ENCODE peak calls at places on chromosomes 12 and 14, in eight cellular contexts. X is H4, S is putamen, E is iris pigment epithelial cell, I is NCI-H1436, H is posterior cingulate gyrus, D is WTC11, Z is A172. M is an unnamed sample.

GRCh38 chr14:100076133-100076532 is 10.9 kb downstream of the EVL start:
- DNase-seq in X (no peak), S (peak; percentile 15), E (peak; percentile 50), I (no peak), H (no peak), D (peak; percentile 60), Z (peak; percentile 10), M (peak; percentile 45)

GRCh38 chr12:57718641-57719528 is 19.7 kb downstream of the AGAP2 start:
- DNase-seq in X (no peak), S (no peak), E (no peak), I (no peak), H (no peak), D (no peak), Z (no peak), M (no peak)

GRCh38 chr12:24822121-24822899 is 126.6 kb downstream of the BCAT1 start:
- DNase-seq in X (no peak), S (no peak), E (peak; percentile 95), I (no peak), H (no peak), D (no peak), Z (peak; percentile 25), M (no peak)

GRCh38 chr12:22631863-22632463 is 7.0 kb downstream of the ETNK1 start:
- DNase-seq in X (no peak), S (no peak), E (peak; percentile 29), I (peak; percentile 8), H (no peak), D (no peak), Z (no peak), M (peak; percentile 2)

GRCh38 chr12:76201316-76201715 is 116.8 kb upstream of the NAP1L1 start:
- DNase-seq in X (peak; percentile 6), S (no peak), E (no peak), I (no peak), H (no peak), D (no peak), Z (no peak), M (no peak)

GRCh38 chr14:105065280-105066228 is at the start of gene GPR132:
- DNase-seq in X (no peak), S (no peak), E (no peak), I (no peak), H (no peak), D (no peak), Z (peak; percentile 54), M (peak; percentile 13)

GRCh38 chr14:59190372-59190771 is 1.9 kb downstream of the DAAM1 start:
- DNase-seq in X (no peak), S (no peak), E (no peak), I (no peak), H (no peak), D (peak; percentile 31), Z (no peak), M (peak; percentile 33)

GRCh38 chr12:105330938-105331804 is 680 bp downstream of the C12orf75 start:
- DNase-seq in X (no peak), S (no peak), E (no peak), I (peak; percentile 25), H (peak; percentile 30), D (peak; percentile 25), Z (no peak), M (no peak)

GRCh38 chr12:26831959-26832816 is 806 bp downstream of the ITPR2 start:
- DNase-seq in X (peak; percentile 48), S (peak; percentile 58), E (peak; percentile 86), I (no peak), H (peak; percentile 52), D (peak; percentile 46), Z (peak; percentile 49), M (peak; percentile 67)

GRCh38 chr12:70080577-70080976 is 162.7 kb upstream of the CNOT2 start:
- DNase-seq in X (no peak), S (no peak), E (no peak), I (no peak), H (no peak), D (no peak), Z (no peak), M (peak; percentile 6)

GRCh38 chr14:61421212-61421923 is 100.0 kb downstream of the PRKCH start:
- DNase-seq in X (no peak), S (no peak), E (peak; percentile 16), I (no peak), H (no peak), D (no peak), Z (no peak), M (no peak)

GRCh38 chr12:124588689-124589318 is 21.4 kb upstream of the NCOR2 start:
- DNase-seq in X (no peak), S (no peak), E (peak; percentile 82), I (no peak), H (no peak), D (no peak), Z (peak; percentile 75), M (no peak)

GRCh38 chr12:128609861-128610260 is 213.9 kb downstream of the SLC15A4 start:
- DNase-seq in X (no peak), S (no peak), E (no peak), I (no peak), H (no peak), D (no peak), Z (no peak), M (no peak)

GRCh38 chr12:124694846-124695497 is 127.6 kb upstream of the NCOR2 start:
- DNase-seq in X (peak; percentile 95), S (no peak), E (peak; percentile 72), I (no peak), H (no peak), D (no peak), Z (peak; percentile 92), M (no peak)

GRCh38 chr12:80472912-80473500 is 29.0 kb downstream of the PTPRQ start:
- DNase-seq in X (peak; percentile 69), S (no peak), E (peak; percentile 83), I (peak; percentile 25), H (no peak), D (peak; percentile 17), Z (peak; percentile 50), M (peak; percentile 15)

GRCh38 chr14:101496779-101497420 is 64.4 kb upstream of the DIO3 start:
- DNase-seq in X (no peak), S (no peak), E (no peak), I (no peak), H (no peak), D (no peak), Z (no peak), M (no peak)

GRCh38 chr14:102726191-102726949 is 50.9 kb upstream of the TRAF3 start:
- DNase-seq in X (no peak), S (no peak), E (no peak), I (no peak), H (no peak), D (no peak), Z (no peak), M (no peak)

GRCh38 chr14:100780646-100781355 is 45.1 kb upstream of the MEG3 start:
- DNase-seq in X (no peak), S (no peak), E (no peak), I (no peak), H (no peak), D (no peak), Z (no peak), M (no peak)

GRCh38 chr14:91284791-91285548 is 40.5 kb upstream of the GPR68 start:
- DNase-seq in X (no peak), S (no peak), E (no peak), I (no peak), H (no peak), D (no peak), Z (peak; percentile 74), M (no peak)

GRCh38 chr14:22820731-22821130 is 5.5 kb upstream of the SLC7A7 start:
- DNase-seq in X (no peak), S (no peak), E (peak; percentile 40), I (no peak), H (no peak), D (no peak), Z (no peak), M (no peak)

GRCh38 chr12:30824311-30824710 is 69.6 kb upstream of the CAPRIN2 start:
- DNase-seq in X (no peak), S (no peak), E (no peak), I (no peak), H (no peak), D (no peak), Z (no peak), M (no peak)

GRCh38 chr14:104639889-104640548 is 35.4 kb upstream of the TMEM179 start:
- DNase-seq in X (peak; percentile 56), S (peak; percentile 49), E (peak; percentile 54), I (peak; percentile 50), H (peak; percentile 81), D (peak; percentile 88), Z (peak; percentile 42), M (peak; percentile 77)

GRCh38 chr14:55136868-55137785 is 8.1 kb downstream of the LGALS3 start:
- DNase-seq in X (no peak), S (peak; percentile 70), E (peak; percentile 89), I (no peak), H (peak; percentile 72), D (no peak), Z (no peak), M (peak; percentile 70)

GRCh38 chr12:124827588-124828184 is 36.0 kb downstream of the SCARB1 start:
- DNase-seq in X (no peak), S (no peak), E (no peak), I (no peak), H (no peak), D (no peak), Z (no peak), M (no peak)

GRCh38 chr12:80862606-80863005 is 75.1 kb downstream of the LIN7A start:
- DNase-seq in X (no peak), S (no peak), E (peak; percentile 48), I (no peak), H (no peak), D (no peak), Z (no peak), M (no peak)

GRCh38 chr14:60090864-60091519 is 731 bp upstream of the PCNX4 start:
- DNase-seq in X (peak; percentile 58), S (peak; percentile 64), E (peak; percentile 83), I (peak; percentile 75), H (peak; percentile 12), D (no peak), Z (peak; percentile 43), M (peak; percentile 68)

GRCh38 chr12:89161553-89161952 is 190.7 kb downstream of the DUSP6 start:
- DNase-seq in X (no peak), S (no peak), E (no peak), I (no peak), H (no peak), D (no peak), Z (no peak), M (no peak)

GRCh38 chr14:97104029-97104428 is 306.8 kb downstream of the VRK1 start:
- DNase-seq in X (no peak), S (no peak), E (no peak), I (no peak), H (no peak), D (no peak), Z (no peak), M (no peak)

GRCh38 chr14:64773577-64773976 is 69.4 kb downstream of the PLEKHG3 start:
- DNase-seq in X (no peak), S (no peak), E (no peak), I (no peak), H (no peak), D (no peak), Z (no peak), M (no peak)

GRCh38 chr12:17076335-17076734 is 470.4 kb upstream of the LMO3 start:
- DNase-seq in X (no peak), S (no peak), E (no peak), I (no peak), H (no peak), D (no peak), Z (peak; percentile 31), M (no peak)